ENCODE peak calls at places on chromosome 20, in four cellular contexts. V, U, M and X are unnamed samples.

GRCh38 chr20:3172933-3173581 is at the start of gene LZTS3:
- DNase-seq in V (peak; percentile 74), U (peak; percentile 26), M (peak; percentile 49), X (peak; percentile 87)

GRCh38 chr20:63027425-63028389 is 20.9 kb upstream of the BHLHE23 start:
- DNase-seq in M (no peak), U (peak; percentile 43), V (no peak), X (no peak)

GRCh38 chr20:1734269-1734858 is 76.8 kb upstream of the SIRPG start:
- DNase-seq in V (no peak), U (peak; percentile 7), M (no peak), X (no peak)

GRCh38 chr20:10115021-10115420 is 80.2 kb downstream of the ANKEF1 start:
- DNase-seq in U (no peak), M (no peak), V (peak; percentile 37), X (no peak)

GRCh38 chr20:57222631-57222950 is 43.9 kb downstream of the BMP7 start:
- DNase-seq in U (no peak), V (no peak), M (no peak), X (no peak)

GRCh38 chr20:48633620-48634257 is 194.1 kb downstream of the PREX1 start:
- DNase-seq in M (no peak), V (no peak), U (no peak), X (no peak)

GRCh38 chr20:5297280-5298004 is 19.3 kb downstream of the PROKR2 start:
- DNase-seq in V (no peak), U (no peak), M (no peak), X (no peak)

GRCh38 chr20:2801459-2801728 is 967 bp upstream of the CPXM1 start:
- DNase-seq in V (no peak), U (no peak), M (no peak), X (no peak)

GRCh38 chr20:57899554-57899953 is 189.7 kb upstream of the PMEPA1 start:
- DNase-seq in M (no peak), U (no peak), V (no peak), X (no peak)

GRCh38 chr20:16801919-16802651 is 53.9 kb downstream of the OTOR start:
- DNase-seq in V (peak; percentile 57), M (peak; percentile 49), U (peak; percentile 86), X (peak; percentile 66)

GRCh38 chr20:56467969-56468316 is 484 bp upstream of the RTF2 start:
- DNase-seq in M (no peak), U (no peak), V (no peak), X (no peak)

GRCh38 chr20:1854246-1854645 is 41.0 kb upstream of the SIRPA start:
- DNase-seq in V (no peak), U (no peak), M (no peak), X (no peak)

GRCh38 chr20:9514461-9515210 is at the start of gene LAMP5:
- DNase-seq in U (no peak), V (peak; percentile 10), M (no peak), X (peak; percentile 72)

GRCh38 chr20:8568068-8568467 is 436.0 kb downstream of the PLCB1 start:
- DNase-seq in M (no peak), V (no peak), U (no peak), X (no peak)

GRCh38 chr20:52279667-52280180 is 88.1 kb upstream of the ZFP64 start:
- DNase-seq in M (no peak), V (peak; percentile 82), U (no peak), X (no peak)

GRCh38 chr20:51036226-51036625 is 13.3 kb upstream of the KCNG1 start:
- DNase-seq in M (no peak), V (no peak), U (no peak), X (no peak)

GRCh38 chr20:49366687-49367086 is 88.8 kb upstream of the ZNFX1 start:
- DNase-seq in V (no peak), M (no peak), U (no peak), X (no peak)

GRCh38 chr20:58131111-58131510 is 97.3 kb downstream of the ANKRD60 start:
- DNase-seq in V (no peak), U (no peak), M (no peak), X (peak; percentile 17)

GRCh38 chr20:38927902-38928578 is 1.8 kb downstream of the FAM83D start:
- DNase-seq in U (no peak), M (no peak), V (no peak), X (no peak)

GRCh38 chr20:48538856-48539255 is 288.9 kb downstream of the PREX1 start:
- DNase-seq in U (peak; percentile 66), M (no peak), V (no peak), X (no peak)

GRCh38 chr20:50658804-50659380 is 32.5 kb downstream of the RIPOR3 start:
- DNase-seq in V (no peak), M (no peak), U (peak; percentile 67), X (no peak)

GRCh38 chr20:9203081-9203447 is 134.2 kb downstream of the PLCB4 start:
- DNase-seq in V (peak; percentile 51), U (no peak), M (no peak), X (no peak)

GRCh38 chr20:44717986-44718385 is 2.8 kb downstream of the CCN5 start:
- DNase-seq in M (no peak), U (no peak), V (no peak), X (no peak)

DNA sequence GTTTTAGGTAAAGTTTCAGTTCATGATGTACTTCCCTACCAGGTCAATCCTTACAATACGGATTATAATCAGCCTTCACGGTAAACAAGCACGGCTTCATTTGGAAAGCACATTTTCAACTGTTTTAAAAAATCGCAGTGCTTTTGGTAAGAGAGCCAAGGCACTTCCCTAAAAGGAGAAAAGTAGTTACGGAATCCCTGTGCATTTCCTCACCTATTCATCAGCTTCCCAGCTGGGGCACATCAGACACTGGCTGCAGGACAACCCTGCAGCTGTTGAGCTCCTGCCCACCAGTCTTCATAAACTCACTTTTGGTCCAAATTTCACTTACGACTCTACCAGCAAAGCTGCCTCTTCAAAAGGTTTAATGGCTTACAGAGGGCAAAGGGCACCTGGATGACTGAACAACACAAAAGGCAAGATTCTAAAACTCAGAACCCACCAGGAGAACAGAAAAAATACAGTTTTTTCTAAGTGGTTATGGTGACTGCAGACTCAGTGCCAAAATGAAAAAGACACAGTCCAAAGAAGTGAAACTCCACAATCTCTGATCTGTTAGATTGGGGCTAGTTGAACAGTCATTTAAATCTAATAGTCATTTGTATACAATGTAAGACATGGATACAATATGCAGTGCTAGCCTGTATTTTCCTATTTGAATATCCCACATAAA is 7.5 kb downstream of the SNX5 start:
- DNase-seq in M (no peak), U (peak; percentile 19), V (peak; percentile 37), X (no peak)
- H2BK12ac ChIP-seq in M (no peak overlapping the region), U (no peak overlapping the region), V (no peak overlapping the region), X (no peak overlapping the region)

GRCh38 chr20:15265910-15266309 is 928.5 kb upstream of the FLRT3 start:
- DNase-seq in V (no peak), M (no peak), U (no peak), X (no peak)
- H3K9ac ChIP-seq in V (no peak overlapping the region), M (no peak overlapping the region), U (no peak overlapping the region), X (no peak overlapping the region)

DNA sequence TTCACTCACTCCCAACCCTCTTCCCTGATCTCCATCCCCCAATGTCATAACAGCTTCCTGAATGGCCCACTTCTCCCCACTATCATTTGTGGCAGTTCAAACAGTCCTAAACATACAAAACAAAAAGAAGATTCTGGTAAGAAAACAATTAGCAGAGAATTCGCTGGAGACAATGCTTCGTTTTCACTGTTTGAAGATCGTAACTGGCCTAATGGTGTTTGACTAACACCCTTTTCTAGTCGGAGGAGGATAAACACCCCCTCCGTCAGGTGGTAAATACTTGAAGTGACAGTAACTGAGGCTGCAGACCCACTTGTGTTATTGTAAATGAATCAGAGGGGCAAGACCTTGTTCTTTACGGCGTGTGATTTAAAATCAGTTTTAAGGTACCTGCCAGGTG is 3.8 kb downstream of the EYA2 start:
- DNase-seq in U (no peak), M (no peak), V (no peak), X (no peak)
- H3K4me3 ChIP-seq in U (no peak overlapping the region), M (no peak overlapping the region), V (no peak overlapping the region), X (no peak overlapping the region)

GRCh38 chr20:12305555-12305954 is 387.9 kb downstream of the BTBD3 start:
- DNase-seq in M (no peak), U (no peak), V (no peak), X (no peak)
- H2BK12ac ChIP-seq in M (no peak overlapping the region), U (no peak overlapping the region), V (no peak overlapping the region), X (no peak overlapping the region)

GRCh38 chr20:36645998-36646397 is at the start of gene SLA2:
- DNase-seq in U (no peak), V (no peak), M (no peak), X (no peak)
- H3K9ac ChIP-seq in U (no peak within 1 kb of the TSS), V (no peak within 1 kb of the TSS), M (no peak within 1 kb of the TSS), X (no peak within 1 kb of the TSS)

DNA sequence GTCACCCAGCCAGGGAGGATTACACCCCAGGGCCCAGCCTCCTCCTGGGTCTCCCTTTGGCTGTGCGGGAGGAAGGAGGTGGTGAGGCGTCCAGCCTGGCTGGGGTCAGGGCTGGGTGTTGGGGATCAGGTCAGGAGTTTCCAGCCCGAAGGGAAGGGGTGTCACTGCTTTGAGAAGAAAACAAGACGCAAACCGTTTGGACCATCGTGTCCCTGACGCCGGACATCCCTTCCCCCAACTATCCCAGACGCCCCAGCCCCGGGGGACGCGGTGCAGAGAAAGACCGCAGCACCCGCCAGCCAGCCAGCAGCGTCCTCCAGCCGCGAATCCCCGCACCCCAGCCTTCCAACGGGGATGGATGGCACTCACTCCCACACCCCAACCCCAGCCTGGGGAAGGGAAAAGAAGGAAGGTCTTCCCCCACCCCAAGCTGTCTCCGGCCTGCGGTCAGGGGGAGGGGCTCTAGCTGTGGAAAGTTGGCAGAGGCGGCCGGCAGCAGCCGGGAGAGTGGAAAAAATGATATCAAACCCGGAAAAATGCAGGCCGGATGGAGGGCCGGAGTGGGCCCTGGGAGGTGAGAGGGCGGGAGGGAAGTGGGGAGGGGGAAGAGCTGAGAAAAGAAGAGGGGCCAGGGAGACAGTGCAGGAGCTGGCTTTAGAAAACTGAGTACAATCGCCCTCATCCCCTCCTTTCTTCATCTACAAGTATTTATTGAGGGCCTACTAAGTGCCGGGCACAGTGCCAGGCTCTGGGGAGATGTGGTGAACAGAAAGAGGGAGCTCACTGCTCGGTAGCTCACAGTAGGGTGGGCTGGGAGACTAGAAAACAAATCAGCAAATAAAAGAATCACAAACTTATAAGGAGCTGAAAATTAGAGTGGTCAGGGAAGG is 10.6 kb downstream of the REM1 start:
- DNase-seq in V (peak; percentile 19), U (no peak), M (no peak), X (no peak)
- H3K4me3 ChIP-seq in V (no peak overlapping the region), U (no peak overlapping the region), M (peak overlapping the region; percentile 26), X (no peak overlapping the region)